ENCODE peak calls at places on chromosomes 12 and 14, in four cellular contexts. T is SK-N-SH, H is K562, A is HepG2. R is an unnamed sample.

GRCh38 chr12:6178981-6179761 is 21.0 kb upstream of the CD9 start:
- DNase-seq in A (peak; percentile 63), H (no peak), T (no peak), R (no peak)

GRCh38 chr12:42474391-42474790 is 115.2 kb downstream of the PRICKLE1 start:
- DNase-seq in A (no peak), H (no peak), T (no peak), R (peak; percentile 68)

GRCh38 chr14:61178226-61179060 is 102.7 kb downstream of the TMEM30B start:
- DNase-seq in A (peak; percentile 85), T (no peak), H (no peak), R (peak; percentile 83)

GRCh38 chr12:120413901-120414695 is 23.8 kb upstream of the COX6A1 start:
- DNase-seq in A (no peak), T (no peak), H (no peak), R (no peak)

GRCh38 chr14:86346818-86347384 is 817.0 kb downstream of the FLRT2 start:
- DNase-seq in H (no peak), T (no peak), A (no peak), R (no peak)

GRCh38 chr12:57487055-57487596 is 742 bp upstream of the MARS1 start:
- DNase-seq in H (no peak), A (no peak), T (no peak), R (no peak)

GRCh38 chr14:53217283-53217994 is 64.3 kb upstream of the DDHD1 start:
- DNase-seq in T (peak; percentile 87), H (peak; percentile 74), A (peak; percentile 70), R (peak; percentile 59)

GRCh38 chr14:50726372-50727107 is 58.4 kb upstream of the SAV1 start:
- DNase-seq in T (no peak), H (no peak), A (no peak), R (no peak)

GRCh38 chr12:835754-836493 is 83.5 kb downstream of the WNK1 start:
- DNase-seq in H (no peak), A (no peak), T (no peak), R (no peak)

GRCh38 chr12:50696931-50697330 is 67.0 kb upstream of the ATF1 start:
- DNase-seq in A (no peak), H (no peak), T (no peak), R (no peak)

GRCh38 chr14:71852201-71852600 is 80.0 kb upstream of the RGS6 start:
- DNase-seq in H (no peak), A (no peak), T (no peak), R (no peak)

GRCh38 chr12:84697141-84697540 is 215.5 kb downstream of the SLC6A15 start:
- DNase-seq in A (no peak), H (no peak), T (no peak), R (no peak)

GRCh38 chr12:78703820-78704525 is 160.6 kb upstream of the SYT1 start:
- DNase-seq in A (no peak), H (no peak), T (no peak), R (peak; percentile 22)

GRCh38 chr14:99064262-99064954 is 207.6 kb downstream of the BCL11B start:
- DNase-seq in H (no peak), T (no peak), A (no peak), R (no peak)

GRCh38 chr12:132502149-132502881 is 12.4 kb downstream of the FBRSL1 start:
- DNase-seq in H (peak; percentile 74), T (peak; percentile 82), A (no peak), R (peak; percentile 18)

GRCh38 chr14:100915582-100915981 is 12.1 kb upstream of the RTL1 start:
- DNase-seq in T (no peak), H (no peak), A (no peak), R (no peak)

GRCh38 chr14:71021347-71022014 is 114.2 kb downstream of the PCNX1 start:
- DNase-seq in A (no peak), T (no peak), H (no peak), R (peak; percentile 8)

GRCh38 chr14:59272633-59273032 is 84.2 kb downstream of the DAAM1 start:
- DNase-seq in H (no peak), A (no peak), T (no peak), R (no peak)

GRCh38 chr14:59273737-59274136 is 85.3 kb downstream of the DAAM1 start:
- DNase-seq in H (no peak), A (no peak), T (no peak), R (no peak)

GRCh38 chr14:59276235-59276634 is 87.8 kb downstream of the DAAM1 start:
- DNase-seq in H (no peak), A (no peak), T (no peak), R (no peak)

GRCh38 chr14:59275668-59276067 is 87.2 kb downstream of the DAAM1 start:
- DNase-seq in T (no peak), H (peak; percentile 19), A (peak; percentile 66), R (peak; percentile 75)

GRCh38 chr14:59274991-59275391 is 86.5 kb downstream of the DAAM1 start:
- DNase-seq in H (no peak), A (no peak), T (no peak), R (no peak)
- TF ChIP-seq SIN3A in H (no peak), A (no peak), T (no peak), R (no peak)

GRCh38 chr12:117098071-117098360 is 1.2 kb downstream of the TESC start:
- DNase-seq in A (no peak), T (no peak), H (no peak), R (no peak)

GRCh38 chr12:117097159-117097558 is 2.1 kb downstream of the TESC start:
- DNase-seq in T (no peak), H (no peak), A (no peak), R (no peak)

GRCh38 chr12:117100251-117100650 is 1.0 kb upstream of the TESC start:
- DNase-seq in T (peak; percentile 71), A (no peak), H (peak; percentile 65), R (peak; percentile 15)

GRCh38 chr12:117096643-117097042 is 2.6 kb downstream of the TESC start:
- DNase-seq in H (no peak), A (no peak), T (no peak), R (no peak)

DNA sequence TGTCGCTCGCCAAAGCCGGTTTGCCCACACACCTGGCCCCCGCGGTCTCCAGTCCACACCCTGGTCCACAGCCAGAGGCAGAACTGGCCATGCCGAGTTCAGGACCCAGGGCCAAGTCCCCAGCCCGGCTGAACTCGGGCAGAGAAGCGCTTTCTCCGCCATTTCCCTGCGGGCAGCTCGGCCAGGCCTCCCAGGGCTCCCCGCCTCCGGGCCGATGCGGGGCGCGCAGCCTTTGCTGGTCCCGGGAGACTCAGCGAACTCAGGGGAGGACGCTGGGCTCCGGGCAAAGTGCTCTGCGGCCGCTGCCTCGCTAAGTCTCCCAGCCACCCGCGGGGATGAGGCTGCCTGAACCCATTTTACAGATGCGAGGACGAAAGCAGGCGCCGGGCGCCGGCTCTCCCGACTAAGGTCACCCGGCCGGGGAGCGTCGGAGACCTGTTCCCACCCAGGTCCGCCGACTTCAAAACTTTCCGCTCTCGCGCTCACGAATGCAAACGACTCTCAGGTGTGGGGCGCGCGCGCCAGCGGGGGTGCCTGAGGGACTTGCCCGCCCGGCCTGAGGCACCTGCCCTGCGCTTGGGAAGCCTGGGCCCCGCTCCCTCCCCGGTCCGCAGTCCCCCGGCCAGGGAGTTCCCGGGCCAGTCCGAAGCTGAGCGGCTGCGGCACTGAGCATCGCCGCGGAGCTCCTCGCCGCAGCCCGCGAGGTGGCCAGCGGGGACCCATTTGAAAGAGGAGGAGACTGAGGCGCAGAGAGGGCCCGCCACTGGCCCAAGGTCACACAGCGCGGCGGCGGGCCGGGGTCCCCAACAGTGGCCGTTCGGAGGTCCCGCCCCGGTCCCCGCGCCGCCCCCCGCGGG is 627 bp downstream of the TESC start:
- DNase-seq in A (no peak), T (peak; percentile 67), H (peak; percentile 37), R (no peak)
- H3K27me3 ChIP-seq in A (no peaks in the 10 kb centered on the region), T (peaks cover 59% of the 10 kb centered on the region), H (peaks cover 2% of the 10 kb centered on the region), R (peaks cover 52% of the 10 kb centered on the region)

DNA sequence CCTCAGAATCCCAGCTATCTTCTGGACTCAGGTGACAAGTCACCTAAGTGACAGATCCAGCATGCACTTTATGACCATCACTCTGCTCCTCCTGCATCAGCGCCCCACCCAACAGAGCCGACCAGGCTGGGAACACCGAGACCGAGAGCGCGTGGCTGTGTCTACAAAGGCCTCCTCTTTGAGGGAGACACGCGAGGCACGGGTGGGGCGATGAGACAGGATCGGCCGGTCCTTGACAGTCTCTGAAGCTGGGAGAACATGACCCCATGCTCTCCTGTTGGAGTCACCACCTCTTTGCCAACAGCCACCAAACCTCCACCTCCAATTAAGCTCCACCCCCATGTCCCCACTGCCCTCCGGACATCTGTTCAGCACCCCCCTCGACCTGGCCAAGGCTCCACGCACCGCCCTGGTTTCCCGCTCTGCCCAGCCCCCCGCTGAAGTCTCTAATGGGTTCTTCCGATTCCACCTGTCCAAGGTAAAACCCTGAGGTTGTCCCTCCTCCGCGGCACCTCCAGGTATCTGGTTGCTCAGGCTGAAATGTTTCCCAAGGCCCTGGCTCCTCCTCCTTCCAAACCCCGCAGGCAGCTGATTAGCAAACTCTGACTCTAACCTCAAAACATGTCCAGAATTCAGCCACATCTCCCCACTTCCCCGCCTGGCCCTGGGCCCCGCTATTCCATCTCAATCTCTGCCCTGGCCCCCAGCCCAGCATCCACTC is 31.5 kb downstream of the HSP90AA1 start:
- DNase-seq in A (peak; percentile 18), H (no peak), T (no peak), R (no peak)
- TF ChIP-seq ELF1 in A (no peak), H (no peak), T (no peak), R (no peak)

GRCh38 chr12:45351921-45352670 is 136.2 kb downstream of the ANO6 start:
- DNase-seq in H (no peak), T (no peak), A (peak; percentile 15), R (no peak)

GRCh38 chr12:45348311-45348710 is 132.4 kb downstream of the ANO6 start:
- DNase-seq in T (no peak), A (no peak), H (no peak), R (no peak)

GRCh38 chr12:45348986-45349385 is 133.1 kb downstream of the ANO6 start:
- DNase-seq in A (no peak), H (no peak), T (no peak), R (no peak)

GRCh38 chr12:45350861-45351260 is 135.0 kb downstream of the ANO6 start:
- DNase-seq in T (no peak), A (no peak), H (no peak), R (no peak)

DNA sequence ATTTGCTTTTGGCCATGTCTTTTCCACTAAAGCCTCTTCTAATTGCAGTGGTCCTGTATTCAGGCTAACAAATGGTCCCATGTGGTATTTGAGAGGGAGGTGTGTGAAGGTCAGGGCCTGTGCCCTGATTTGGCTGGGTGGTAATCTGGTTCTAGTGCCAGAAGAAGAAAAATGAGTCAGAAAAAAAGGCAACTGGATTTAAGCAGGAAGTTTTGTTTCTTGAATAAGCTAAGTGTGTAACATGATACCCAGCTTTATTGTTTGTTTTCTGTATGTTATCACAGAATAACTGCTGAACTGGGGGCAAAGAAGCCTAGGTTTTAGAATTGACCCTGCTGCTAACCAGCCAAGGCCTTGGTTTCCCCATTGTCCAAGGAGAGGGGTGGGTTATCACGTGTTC is 134.0 kb downstream of the ANO6 start:
- DNase-seq in H (no peak), T (no peak), A (no peak), R (no peak)
- TF ChIP-seq SIN3A in H (no peak), T (no peak), A (no peak), R (no peak)

GRCh38 chr12:54004063-54004840 is 4.3 kb downstream of the HOXC9 start:
- DNase-seq in H (peak; percentile 72), T (no peak), A (no peak), R (no peak)

GRCh38 chr12:54003625-54004024 is 3.7 kb downstream of the HOXC9 start:
- DNase-seq in A (no peak), H (no peak), T (no peak), R (no peak)

GRCh38 chr12:54001283-54002187 is 1.6 kb downstream of the HOXC9 start:
- DNase-seq in A (no peak), H (no peak), T (no peak), R (no peak)

GRCh38 chr12:54002278-54002914 is 2.4 kb downstream of the HOXC9 start:
- DNase-seq in A (no peak), H (no peak), T (no peak), R (no peak)

GRCh38 chr12:54002915-54003339 is 3.0 kb downstream of the HOXC9 start:
- DNase-seq in A (no peak), H (no peak), T (no peak), R (no peak)
- H3K27me3 ChIP-seq in A (peaks cover 92% of the 10 kb centered on the region), H (no peaks in the 10 kb centered on the region), T (peaks cover 8% of the 10 kb centered on the region), R (no peaks in the 10 kb centered on the region)